ENCODE peak calls at places on chromosomes 5 and 9, in seven cellular contexts. Z is stimulated activated CD4-positive, alpha-beta T cell treated with anti-CD3 and anti-CD28 coated beads, Interleukin-1b, Interleukin-23, amount 100 ng/mL, for 1 hour; D is SW 1271; U is activated effector memory CD4-positive, alpha-beta T cell treated with anti-CD3 and anti-CD28 coated beads, Interleukin-2, amount 50 U/mL, for 16 hours; R is GM20000; K is Panc1; S is HuH-7. B is an unnamed sample.

GRCh38 chr5:177478711-177479646 is 5.5 kb upstream of the DBN1 start:
- DNase-seq in Z (no peak), U (no peak), K (no peak), D (no peak), R (no peak), S (no peak), B (no peak)

GRCh38 chr9:19642256-19642655 is 146.6 kb downstream of the SLC24A2 start:
- DNase-seq in K (no peak), R (no peak), D (no peak), U (no peak), Z (no peak), S (no peak), B (no peak)

GRCh38 chr5:98004463-98004862 is 769.0 kb upstream of the RGMB start:
- DNase-seq in K (no peak), U (no peak), D (no peak), Z (no peak), S (no peak), R (no peak), B (no peak)

GRCh38 chr9:20835364-20836286 is 151.6 kb downstream of the FOCAD start:
- DNase-seq in Z (no peak), U (no peak), R (no peak), D (no peak), K (no peak), S (peak; percentile 8), B (no peak)

GRCh38 chr5:68273717-68274409 is 58.3 kb downstream of the PIK3R1 start:
- DNase-seq in R (no peak), U (no peak), K (no peak), D (no peak), S (no peak), Z (no peak), B (no peak)

GRCh38 chr9:110152704-110153374 is 55.1 kb downstream of the C9orf152 start:
- DNase-seq in Z (no peak), K (peak; percentile 22), S (peak; percentile 48), D (peak; percentile 28), U (no peak), R (peak; percentile 36), B (peak; percentile 33)

GRCh38 chr5:37715957-37716356 is 123.9 kb downstream of the GDNF start:
- DNase-seq in Z (no peak), K (no peak), S (no peak), U (no peak), D (no peak), R (no peak), B (no peak)

GRCh38 chr5:143352691-143353090 is 50.8 kb downstream of the NR3C1 start:
- DNase-seq in Z (no peak), R (no peak), S (no peak), K (no peak), D (no peak), U (peak; percentile 68), B (no peak)

GRCh38 chr5:36691993-36692392 is 85.6 kb downstream of the SLC1A3 start:
- DNase-seq in R (no peak), S (no peak), U (no peak), D (no peak), Z (no peak), K (no peak), B (no peak)

GRCh38 chr9:137721899-137722298 is 103.1 kb downstream of the EHMT1 start:
- DNase-seq in U (no peak), Z (no peak), D (no peak), R (no peak), S (no peak), K (no peak), B (no peak)

GRCh38 chr5:89338935-89339334 is 456.0 kb upstream of the MEF2C start:
- DNase-seq in Z (no peak), R (no peak), U (no peak), D (no peak), K (no peak), S (no peak), B (no peak)

GRCh38 chr5:56950626-56951130 is 1.2 kb downstream of the MIER3 start:
- DNase-seq in Z (no peak), D (peak; percentile 32), S (peak; percentile 7), U (peak; percentile 85), R (peak; percentile 76), K (no peak), B (no peak)

GRCh38 chr9:35691325-35691631 is 1.6 kb upstream of the TPM2 start:
- DNase-seq in S (no peak), Z (no peak), K (no peak), U (no peak), D (no peak), R (no peak), B (no peak)

GRCh38 chr9:134313470-134313869 is 12.8 kb upstream of the RXRA start:
- DNase-seq in K (no peak), R (no peak), S (no peak), Z (no peak), D (no peak), U (no peak), B (no peak)

GRCh38 chr9:126777733-126778132 is 27.1 kb upstream of the ZBTB43 start:
- DNase-seq in S (peak; percentile 52), U (no peak), K (no peak), D (no peak), Z (no peak), R (no peak), B (no peak)

GRCh38 chr5:140239939-140240700 is 62.8 kb downstream of the PFDN1 start:
- DNase-seq in S (peak; percentile 63), K (no peak), U (peak; percentile 83), D (peak; percentile 35), R (peak; percentile 67), Z (no peak), B (no peak)

GRCh38 chr5:121913397-121913796 is 48.4 kb upstream of the SRFBP1 start:
- DNase-seq in U (no peak), D (no peak), Z (no peak), K (no peak), R (no peak), S (no peak), B (no peak)

GRCh38 chr9:33414263-33414662 is 11.9 kb upstream of the AQP7 start:
- DNase-seq in D (no peak), R (no peak), U (no peak), K (no peak), Z (no peak), S (no peak), B (no peak)

GRCh38 chr5:14707811-14708210 is 43.3 kb downstream of the OTULIN start:
- DNase-seq in U (no peak), D (no peak), Z (no peak), S (no peak), R (no peak), K (no peak), B (no peak)

GRCh38 chr9:126616521-126616976 is 2.8 kb downstream of the LMX1B start:
- DNase-seq in S (no peak), K (no peak), U (no peak), Z (no peak), R (no peak), D (no peak), B (no peak)

GRCh38 chr5:36948041-36948440 is 71.5 kb downstream of the NIPBL start:
- DNase-seq in D (no peak), R (no peak), U (no peak), Z (no peak), S (no peak), K (no peak), B (no peak)

GRCh38 chr5:138033916-138034315 is 1.0 kb upstream of the FAM13B start:
- DNase-seq in D (peak; percentile 13), Z (no peak), R (no peak), S (no peak), U (no peak), K (no peak), B (no peak)

GRCh38 chr5:139649082-139649991 is 1.2 kb downstream of the CXXC5 start:
- DNase-seq in S (no peak), R (no peak), K (no peak), U (no peak), Z (no peak), D (no peak), B (no peak)

GRCh38 chr9:87957839-87958238 is 16.5 kb downstream of the CDK20 start:
- DNase-seq in U (no peak), S (no peak), Z (no peak), D (no peak), K (no peak), R (no peak), B (no peak)

GRCh38 chr5:132500931-132501628 is 10.5 kb upstream of the IRF1 start:
- DNase-seq in D (peak; percentile 27), U (peak; percentile 89), K (no peak), R (peak; percentile 82), S (peak; percentile 63), Z (peak; percentile 67), B (no peak)

GRCh38 chr9:127263664-127264063 is 910 bp upstream of the GARNL3 start:
- DNase-seq in Z (no peak), D (no peak), U (no peak), K (no peak), R (no peak), S (no peak), B (no peak)